ENCODE peak calls at places on chromosomes 4 and X, in five cellular contexts. F is left ventricle myocardium inferior, Y is epithelial cell of esophagus, A is AG09309, K is fibroblast of mammary gland. Q is an unnamed sample.

GRCh38 chrX:69093960-69094935 is 71.0 kb downstream of the PJA1 start:
- DNase-seq in F (no peak), A (peak), Y (peak), K (peak), Q (peak)

GRCh38 chr4:47239649-47240048 is 208.3 kb downstream of the GABRB1 start:
- DNase-seq in F (no peak), K (no peak), Y (no peak), A (no peak), Q (no peak)

GRCh38 chr4:173214661-173215060 is 46.0 kb downstream of the GALNT7 start:
- DNase-seq in F (no peak), A (no peak), K (peak), Y (peak), Q (no peak)

GRCh38 chrX:119667111-119667928 is 25.6 kb downstream of the SEPTIN6 start:
- DNase-seq in K (peak), A (no peak), Y (no peak), F (peak), Q (no peak)

GRCh38 chr4:133146574-133147198 is 2.4 kb upstream of the PCDH10 start:
- DNase-seq in F (no peak), K (peak), Y (peak), A (no peak), Q (no peak)

GRCh38 chrX:133609151-133609550 is 193.9 kb upstream of the GPC4 start:
- DNase-seq in K (no peak), F (no peak), A (no peak), Y (no peak), Q (no peak)

GRCh38 chrX:46461653-46462191 is 83.5 kb downstream of the ZNF674 start:
- DNase-seq in A (no peak), F (no peak), Y (no peak), K (no peak), Q (peak)

GRCh38 chr4:68859655-68860054 is 43.9 kb downstream of the UGT2B10 start:
- DNase-seq in F (no peak), A (no peak), Y (no peak), K (no peak), Q (no peak)

GRCh38 chr4:54296548-54297203 is 67.6 kb downstream of the PDGFRA start:
- DNase-seq in F (no peak), Y (no peak), K (no peak), A (no peak), Q (no peak)

GRCh38 chr4:86895692-86896488 is 3.7 kb upstream of the C4orf36 start:
- DNase-seq in Y (peak), F (no peak), A (peak), K (peak), Q (no peak)

GRCh38 chrX:103941201-103941975 is 21.0 kb upstream of the TMSB15B start:
- DNase-seq in K (peak), Y (peak), F (no peak), A (peak), Q (no peak)

GRCh38 chr4:150119492-150119891 is 41.2 kb downstream of the DCLK2 start:
- DNase-seq in K (peak), A (no peak), F (no peak), Y (peak), Q (no peak)

GRCh38 chr4:155809835-155810234 is 51.0 kb downstream of the GUCY1B1 start:
- DNase-seq in F (no peak), K (peak), A (peak), Y (peak), Q (peak)

GRCh38 chrX:20217279-20217678 is 49.4 kb downstream of the RPS6KA3 start:
- DNase-seq in F (no peak), A (peak), Y (peak), K (peak), Q (no peak)

GRCh38 chr4:3316146-3316545 is 23.3 kb downstream of the RGS12 start:
- DNase-seq in F (no peak), K (no peak), A (no peak), Y (no peak), Q (no peak)

GRCh38 chr4:17717301-17717700 is 64.1 kb downstream of the FAM184B start:
- DNase-seq in F (no peak), Y (no peak), K (no peak), A (no peak), Q (no peak)

GRCh38 chrX:42776195-42776594 is 1.8 kb downstream of the PPP1R2C start:
- DNase-seq in K (peak), F (no peak), A (no peak), Y (no peak), Q (peak)

GRCh38 chrX:46913710-46914109 is 1.5 kb downstream of the JADE3 start:
- DNase-seq in A (no peak), Y (peak), F (no peak), K (peak), Q (no peak)

GRCh38 chr4:183517781-183518180 is 12.9 kb downstream of the ING2 start:
- DNase-seq in Y (no peak), F (no peak), K (no peak), A (no peak), Q (no peak)

GRCh38 chrX:99703467-99703866 is 706.6 kb downstream of the PCDH19 start:
- DNase-seq in A (no peak), K (no peak), Y (peak), F (no peak), Q (no peak)

GRCh38 chrX:53494427-53494826 is 60.3 kb upstream of the HSD17B10 start:
- DNase-seq in K (peak), A (no peak), F (no peak), Y (peak), Q (no peak)

GRCh38 chrX:48083212-48083611 is 11.8 kb upstream of the ZNF630 start:
- DNase-seq in F (peak), A (no peak), Y (peak), K (peak), Q (no peak)

GRCh38 chrX:499870-500364 is 113.2 kb upstream of the PPP2R3B start:
- DNase-seq in Y (no peak), A (no peak), K (no peak), F (no peak), Q (no peak)

GRCh38 chrX:86436116-86436515 is 287.9 kb downstream of the DACH2 start:
- DNase-seq in K (no peak), A (no peak), Y (no peak), F (no peak), Q (no peak)

GRCh38 chr4:124997907-124998306 is 285.4 kb upstream of the ANKRD50 start:
- DNase-seq in K (no peak), F (no peak), Y (no peak), A (no peak), Q (no peak)

GRCh38 chr4:13706130-13706529 is 78.6 kb upstream of the BOD1L1 start:
- DNase-seq in F (peak), Y (peak), A (no peak), K (peak), Q (no peak)

GRCh38 chr4:90069151-90069550 is 58.0 kb upstream of the CCSER1 start:
- DNase-seq in K (no peak), A (no peak), Y (peak), F (no peak), Q (no peak)

GRCh38 chr4:37453004-37453360 is 208.4 kb downstream of the NWD2 start:
- DNase-seq in A (peak), K (peak), Y (peak), F (no peak), Q (peak)

GRCh38 chr4:14025891-14026290 is 398.4 kb upstream of the BOD1L1 start:
- DNase-seq in F (no peak), Y (no peak), K (no peak), A (no peak), Q (no peak)

GRCh38 chrX:1321689-1322088 is 14.9 kb upstream of the IL3RA start:
- DNase-seq in F (no peak), K (no peak), A (no peak), Y (no peak), Q (no peak)

GRCh38 chr4:119833611-119834010 is 205.0 kb upstream of the PDE5A start:
- DNase-seq in Y (no peak), K (peak), F (no peak), A (no peak), Q (no peak)
- TF ChIP-seq CTCF in Y (no peak), K (no peak), F (no peak), A (no peak), Q (no peak)

GRCh38 chrX:121014826-121015225 is 29.3 kb upstream of the CT47A1 start:
- DNase-seq in K (no peak), A (no peak), F (no peak), Y (no peak), Q (no peak)
- H3K4me3 ChIP-seq in K (no peak), A (no peak), F (no peak), Y (no peak), Q (no peak)

DNA sequence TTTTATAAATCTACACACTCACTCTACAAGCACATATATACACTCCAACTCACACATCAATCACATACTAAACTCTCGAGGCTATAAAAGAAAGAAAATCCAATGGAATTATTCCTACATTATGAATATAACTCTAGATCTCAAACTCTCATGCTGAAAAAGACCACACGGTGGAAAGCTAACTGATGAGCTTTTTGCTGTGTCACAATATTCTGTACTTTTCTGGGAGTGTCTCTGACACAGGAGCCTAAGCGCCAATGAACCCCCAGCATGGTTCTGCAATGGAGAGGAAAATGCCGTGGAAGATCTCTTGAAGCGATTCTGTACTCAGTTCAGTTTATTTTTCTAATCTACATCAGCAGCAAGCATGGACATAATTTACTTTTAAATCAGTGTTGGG is 124.2 kb upstream of the ETNPPL start:
- DNase-seq in Y (no peak), K (no peak), A (no peak), F (no peak), Q (no peak)
- TF ChIP-seq CTCF in Y (no peak), K (no peak), A (no peak), F (no peak), Q (no peak)

DNA sequence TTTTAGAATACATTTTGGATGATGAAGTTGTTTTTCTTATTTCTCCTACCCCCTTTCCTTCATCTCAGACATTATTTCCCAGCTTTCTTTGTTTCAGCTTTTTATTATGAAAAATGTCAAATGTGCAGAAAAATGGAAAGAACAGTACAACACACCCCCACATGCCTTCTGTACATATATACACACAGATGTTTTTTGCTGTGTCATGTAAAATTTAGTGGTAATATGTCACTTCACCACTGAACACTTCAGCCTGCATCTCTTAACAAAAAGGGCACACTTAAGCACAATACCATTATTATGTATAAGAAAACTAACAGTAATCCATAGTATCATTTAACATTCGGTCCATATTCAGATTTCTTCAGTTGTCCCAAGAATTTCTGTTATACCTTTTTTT is 37.8 kb downstream of the OCRL start:
- DNase-seq in Y (no peak), A (no peak), K (no peak), F (no peak), Q (no peak)
- H3K4me3 ChIP-seq in Y (no peak), A (no peak), K (no peak), F (no peak), Q (no peak)

GRCh38 chr4:94757192-94758140 is at the start of gene BMPR1B:
- DNase-seq in A (peak), K (peak), Y (peak), F (no peak), Q (no peak)
- TF ChIP-seq CTCF in A (peak), K (no peak), Y (peak), F (no peak), Q (no peak)

GRCh38 chr4:12486995-12487394 is 997.1 kb downstream of the RAB28 start:
- DNase-seq in Y (no peak), F (peak), A (no peak), K (peak), Q (no peak)
- H3K4me3 ChIP-seq in Y (no peak), F (no peak), A (no peak), K (no peak), Q (no peak)

GRCh38 chr4:122898370-122899150 is 23.8 kb downstream of the NUDT6 start:
- DNase-seq in K (peak), F (no peak), Y (peak), A (peak), Q (no peak)

GRCh38 chr4:122896270-122896669 is 26.1 kb downstream of the NUDT6 start:
- DNase-seq in A (no peak), F (no peak), K (no peak), Y (no peak), Q (no peak)

GRCh38 chr4:122895336-122895995 is 26.9 kb downstream of the NUDT6 start:
- DNase-seq in K (peak), F (no peak), Y (no peak), A (no peak), Q (no peak)

GRCh38 chr4:122890142-122890769 is 32.1 kb downstream of the NUDT6 start:
- DNase-seq in K (no peak), Y (no peak), A (no peak), F (no peak), Q (no peak)

GRCh38 chr4:122894802-122895201 is 27.6 kb downstream of the NUDT6 start:
- DNase-seq in Y (no peak), F (no peak), A (no peak), K (no peak), Q (no peak)
- TF ChIP-seq CTCF in Y (no peak), F (no peak), A (no peak), K (no peak), Q (no peak)

GRCh38 chr4:142645478-142646108 is 200.5 kb downstream of the INPP4B start:
- DNase-seq in F (no peak), A (no peak), Y (no peak), K (no peak), Q (no peak)
- H3K4me3 ChIP-seq in F (no peak), A (no peak), Y (no peak), K (no peak), Q (no peak)

Q was measured in GM12864.